ENCODE peak calls at places on chromosomes 4 and X, in nine cellular contexts. S is brain microvascular endothelial cell; A is mammary epithelial cell; H is neuronal stem cell; I is CD8-positive, alpha-beta memory T cell; P is cardiac fibroblast; U is CD4-positive, CD25-positive, alpha-beta regulatory T cell; G is dorsolateral prefrontal cortex; M is H7. T is an unnamed sample.

GRCh38 chr4:158032733-158033415 is 140.0 kb downstream of the GASK1B start:
- DNase-seq in S (no peak), A (no peak), H (no peak), I (no peak), P (no peak), U (no peak), G (no peak), M (no peak), T (no peak)

GRCh38 chr4:4651811-4652609 is 110.2 kb upstream of the STX18 start:
- DNase-seq in S (no peak), A (no peak), H (no peak), I (no peak), P (no peak), U (no peak), G (no peak), M (peak), T (no peak)

GRCh38 chr4:128349921-128350320 is 62.3 kb upstream of the PGRMC2 start:
- DNase-seq in S (peak), A (no peak), H (no peak), I (no peak), P (peak), U (no peak), G (no peak), M (no peak), T (peak)

GRCh38 chrX:53000447-53001208 is 42.3 kb upstream of the FAM156A start:
- DNase-seq in S (no peak), A (no peak), H (no peak), I (no peak), P (peak), U (peak), G (no peak), M (no peak), T (no peak)

GRCh38 chr4:26891867-26892266 is 31.2 kb downstream of the STIM2 start:
- DNase-seq in S (no peak), A (no peak), H (no peak), I (no peak), P (no peak), U (no peak), G (no peak), M (no peak), T (no peak)

GRCh38 chr4:94338681-94339351 is 3.8 kb downstream of the HPGDS start:
- DNase-seq in S (no peak), A (no peak), H (no peak), I (no peak), P (no peak), U (peak), G (no peak), M (no peak), T (no peak)

GRCh38 chr4:24970191-24970590 is 57.3 kb upstream of the CCDC149 start:
- DNase-seq in S (no peak), A (no peak), H (no peak), I (no peak), P (no peak), U (no peak), G (no peak), M (no peak), T (no peak)

GRCh38 chr4:32748498-32748897 is 2028.3 kb downstream of the PCDH7 start:
- DNase-seq in S (no peak), A (no peak), H (no peak), I (no peak), P (no peak), U (no peak), G (no peak), M (no peak), T (no peak)

GRCh38 chr4:53205970-53206369 is 159.9 kb downstream of the SCFD2 start:
- DNase-seq in S (no peak), A (no peak), H (no peak), I (no peak), P (peak), U (no peak), G (no peak), M (no peak), T (no peak)

GRCh38 chr4:2076908-2077534 is 17.9 kb downstream of the NAT8L start:
- DNase-seq in S (no peak), A (no peak), H (no peak), I (no peak), P (no peak), U (no peak), G (peak), M (peak), T (no peak)

GRCh38 chr4:142840516-142841123 is 5.5 kb downstream of the INPP4B start:
- DNase-seq in S (peak), A (no peak), H (no peak), I (peak), P (peak), U (peak), G (no peak), M (no peak), T (no peak)

GRCh38 chr4:7839856-7840255 is 99.8 kb downstream of the AFAP1 start:
- DNase-seq in S (no peak), A (no peak), H (no peak), I (no peak), P (peak), U (no peak), G (no peak), M (no peak), T (no peak)

GRCh38 chr4:36039031-36039430 is 205.3 kb downstream of the ARAP2 start:
- DNase-seq in S (no peak), A (no peak), H (no peak), I (no peak), P (no peak), U (peak), G (no peak), M (peak), T (no peak)

GRCh38 chrX:31279359-31279758 is 207.5 kb upstream of the FTHL17 start:
- DNase-seq in S (peak), A (peak), H (no peak), I (no peak), P (peak), U (no peak), G (no peak), M (no peak), T (peak)

GRCh38 chrX:1084689-1085088 is 127.8 kb downstream of the CRLF2 start:
- DNase-seq in S (no peak), A (no peak), H (no peak), I (no peak), P (no peak), U (no peak), G (no peak), M (no peak), T (no peak)

GRCh38 chr4:102623622-102624021 is 122.5 kb downstream of the NFKB1 start:
- DNase-seq in S (peak), A (no peak), H (no peak), I (no peak), P (peak), U (no peak), G (no peak), M (peak), T (no peak)

GRCh38 chr4:102620697-102621497 is 119.7 kb downstream of the NFKB1 start:
- DNase-seq in S (peak), A (peak), H (peak), I (no peak), P (peak), U (peak), G (peak), M (peak), T (no peak)

GRCh38 chr4:102629686-102630085 is 128.5 kb downstream of the NFKB1 start:
- DNase-seq in S (no peak), A (no peak), H (no peak), I (no peak), P (no peak), U (no peak), G (no peak), M (no peak), T (no peak)

GRCh38 chr4:102627831-102628523 is 126.8 kb downstream of the NFKB1 start:
- DNase-seq in S (peak), A (peak), H (no peak), I (no peak), P (peak), U (no peak), G (no peak), M (no peak), T (no peak)

DNA sequence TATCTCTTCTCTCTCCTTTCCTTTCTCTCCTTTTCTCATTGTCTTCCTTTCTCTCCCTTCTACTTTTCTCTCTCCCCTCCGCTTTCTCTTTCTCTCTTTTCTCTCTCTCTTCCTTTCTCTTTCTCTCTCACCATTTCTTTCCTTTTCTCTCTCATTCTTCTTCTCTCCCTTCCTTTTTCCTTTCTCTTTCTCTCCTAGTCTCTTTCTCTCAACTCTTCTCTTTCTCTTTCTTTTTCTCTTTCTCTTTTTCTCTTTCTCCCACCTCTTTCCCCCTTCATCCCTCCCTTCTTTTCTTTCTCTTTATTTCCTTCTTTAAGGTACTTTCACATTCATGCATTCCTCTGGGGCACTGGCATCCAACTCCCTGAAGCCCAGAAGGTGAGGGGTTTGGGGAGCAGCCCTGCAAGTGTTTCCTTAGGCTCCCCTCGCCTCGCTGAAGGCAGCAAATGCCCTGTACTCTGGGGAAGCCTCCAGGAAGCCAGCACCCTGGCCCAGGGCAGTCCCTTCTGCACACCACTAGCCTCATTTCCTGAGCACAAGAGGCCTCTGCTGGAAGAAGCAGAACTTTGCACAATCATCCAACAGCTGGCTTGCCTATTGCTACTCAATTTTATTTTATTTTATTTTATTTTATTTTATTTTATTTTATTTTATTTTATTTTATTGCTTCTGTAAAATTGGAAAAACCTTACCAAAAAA is 124.2 kb downstream of the NFKB1 start:
- DNase-seq in S (no peak), A (peak), H (no peak), I (peak), P (peak), U (peak), G (no peak), M (peak), T (no peak)
- H3K4me3 ChIP-seq in S (no peak), A (no peak), H (no peak), I (peak), P (no peak), U (peak), G (no peak), M (no peak), T (no peak)

GRCh38 chr4:99468891-99469290 is 33.7 kb upstream of the ADH7 start:
- DNase-seq in S (no peak), A (no peak), H (no peak), I (no peak), P (no peak), U (no peak), G (no peak), M (no peak), T (no peak)
- H3K4me3 ChIP-seq in S (no peak), A (no peak), H (no peak), I (no peak), P (no peak), U (no peak), G (no peak), M (no peak), T (no peak)

DNA sequence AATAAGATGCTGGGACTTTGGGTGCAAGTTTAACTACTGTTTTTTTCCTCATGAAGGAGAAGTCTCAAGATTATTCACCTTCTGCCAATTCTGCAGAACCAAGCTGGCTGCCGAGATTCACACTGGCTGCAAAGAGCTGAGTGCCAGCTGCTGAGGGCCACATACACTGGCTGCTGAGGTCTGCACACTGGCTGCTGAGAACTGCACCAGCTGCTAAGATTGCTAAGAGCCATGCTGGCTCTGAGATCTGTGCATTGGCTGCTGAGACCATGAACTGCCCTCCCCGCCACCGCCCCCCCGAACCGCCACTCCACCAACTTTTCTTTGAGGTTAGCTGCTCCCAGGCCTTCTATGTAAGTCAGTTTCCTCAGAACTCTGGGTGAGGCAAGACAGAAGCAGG is 330.3 kb downstream of the CBLL2 start:
- DNase-seq in S (no peak), A (no peak), H (no peak), I (no peak), P (no peak), U (no peak), G (no peak), M (no peak), T (no peak)
- H3K4me3 ChIP-seq in S (no peak), A (no peak), H (no peak), I (no peak), P (no peak), U (no peak), G (no peak), M (no peak), T (no peak)

GRCh38 chrX:106177982-106178321 is 9.8 kb downstream of the PWWP3B start:
- DNase-seq in S (no peak), A (no peak), H (no peak), I (no peak), P (no peak), U (no peak), G (no peak), M (no peak), T (no peak)
- H3K4me3 ChIP-seq in S (no peak), A (no peak), H (no peak), I (no peak), P (no peak), U (no peak), G (peak), M (no peak), T (peak)

GRCh38 chr4:52054254-52054653 is 3.1 kb downstream of the SPATA18 start:
- DNase-seq in S (no peak), A (no peak), H (no peak), I (no peak), P (no peak), U (no peak), G (no peak), M (no peak), T (no peak)

GRCh38 chr4:52052475-52052780 is 1.3 kb downstream of the SPATA18 start:
- DNase-seq in S (no peak), A (peak), H (no peak), I (no peak), P (peak), U (no peak), G (peak), M (peak), T (no peak)

GRCh38 chr4:52051213-52051614 is at the start of gene SPATA18:
- DNase-seq in S (no peak), A (peak), H (no peak), I (no peak), P (peak), U (no peak), G (no peak), M (peak), T (no peak)

GRCh38 chr4:52057196-52057595 is 6.1 kb downstream of the SPATA18 start:
- DNase-seq in S (no peak), A (peak), H (no peak), I (no peak), P (no peak), U (no peak), G (no peak), M (no peak), T (no peak)

DNA sequence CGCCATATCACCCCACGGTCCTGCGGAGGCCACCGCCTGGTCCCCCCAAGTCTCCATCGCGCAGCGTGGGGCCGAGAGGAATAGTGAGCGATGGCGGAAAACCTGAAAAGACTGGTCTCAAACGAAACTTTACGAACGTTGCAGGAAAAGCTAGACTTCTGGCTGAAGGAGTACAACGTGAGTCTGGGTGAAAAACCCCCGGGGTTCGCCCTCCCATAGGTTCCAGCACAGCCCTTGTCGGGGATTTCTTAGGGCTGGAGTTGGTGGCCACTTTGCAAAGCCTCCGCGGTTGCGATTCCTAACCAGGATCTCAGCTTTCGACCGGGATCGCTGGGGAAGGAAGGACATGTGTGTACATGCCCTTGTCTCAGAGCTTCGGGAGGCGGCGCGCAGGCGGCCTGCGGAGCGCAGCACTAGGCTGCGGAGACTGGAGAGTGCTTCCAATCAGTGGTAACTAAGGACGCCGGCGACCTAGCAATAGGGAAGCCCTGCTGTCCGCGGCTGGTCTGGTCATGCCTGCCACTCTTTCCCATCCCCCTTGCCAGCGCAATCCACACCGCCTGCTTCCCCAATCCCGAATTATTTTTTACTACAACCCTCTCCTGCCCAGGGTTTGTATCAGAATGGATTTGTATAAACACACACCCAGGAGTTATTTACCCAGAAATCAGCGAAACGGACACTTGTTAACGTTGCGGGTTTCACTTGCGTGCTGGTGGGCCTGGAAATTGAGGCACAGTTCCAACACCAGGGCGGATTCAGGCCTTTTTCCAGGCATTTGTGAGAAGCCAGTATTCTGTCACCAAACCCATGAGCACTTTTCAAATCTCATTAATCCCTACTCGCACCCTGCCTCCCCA is 741 bp downstream of the SPATA18 start:
- DNase-seq in S (peak), A (peak), H (peak), I (no peak), P (peak), U (no peak), G (peak), M (peak), T (peak)
- H3K4me3 ChIP-seq in S (peak), A (peak), H (peak), I (no peak), P (peak), U (no peak), G (peak), M (peak), T (peak)

DNA sequence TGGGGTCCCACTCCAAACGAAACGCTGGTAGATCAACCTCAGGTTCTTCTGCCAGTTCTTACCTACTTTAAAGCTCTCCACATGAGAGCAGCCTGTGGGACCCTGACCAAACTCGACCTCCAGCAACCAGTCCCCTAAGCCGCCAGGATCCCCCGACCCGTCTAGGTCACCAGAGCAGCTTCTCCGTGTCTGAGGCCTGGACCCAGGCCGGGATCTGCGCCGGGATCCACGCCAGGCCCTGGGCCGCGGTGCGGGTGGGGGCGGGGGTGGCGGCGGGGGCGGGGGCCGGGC is 1.4 kb downstream of the USP51 start:
- DNase-seq in S (no peak), A (no peak), H (peak), I (no peak), P (no peak), U (no peak), G (no peak), M (no peak), T (no peak)
- H3K4me3 ChIP-seq in S (peak), A (no peak), H (no peak), I (no peak), P (peak), U (peak), G (peak), M (peak), T (peak)

DNA sequence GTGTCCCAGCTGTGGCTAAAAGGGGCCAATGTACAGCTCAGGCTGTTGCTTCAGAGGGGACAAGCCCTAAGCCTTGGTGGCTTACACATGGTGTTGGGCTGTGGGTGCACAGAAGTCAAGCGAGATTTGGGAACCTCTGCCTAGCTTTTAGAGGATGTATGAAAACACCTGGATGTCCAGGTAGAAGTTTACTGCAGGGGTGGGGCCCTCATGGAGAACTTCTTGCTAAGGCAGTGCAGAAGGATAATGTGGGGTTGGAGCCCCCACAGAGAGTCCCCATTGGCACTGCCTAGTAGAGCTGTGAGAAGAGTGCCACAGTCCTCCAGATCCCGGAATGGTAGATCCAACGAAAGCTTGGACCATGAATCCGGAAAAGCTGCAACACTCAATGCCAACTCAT is 40.5 kb downstream of the UBA6 start:
- DNase-seq in S (no peak), A (no peak), H (no peak), I (no peak), P (no peak), U (no peak), G (no peak), M (no peak), T (no peak)
- H3K4me3 ChIP-seq in S (no peak), A (no peak), H (no peak), I (no peak), P (no peak), U (no peak), G (no peak), M (no peak), T (no peak)

DNA sequence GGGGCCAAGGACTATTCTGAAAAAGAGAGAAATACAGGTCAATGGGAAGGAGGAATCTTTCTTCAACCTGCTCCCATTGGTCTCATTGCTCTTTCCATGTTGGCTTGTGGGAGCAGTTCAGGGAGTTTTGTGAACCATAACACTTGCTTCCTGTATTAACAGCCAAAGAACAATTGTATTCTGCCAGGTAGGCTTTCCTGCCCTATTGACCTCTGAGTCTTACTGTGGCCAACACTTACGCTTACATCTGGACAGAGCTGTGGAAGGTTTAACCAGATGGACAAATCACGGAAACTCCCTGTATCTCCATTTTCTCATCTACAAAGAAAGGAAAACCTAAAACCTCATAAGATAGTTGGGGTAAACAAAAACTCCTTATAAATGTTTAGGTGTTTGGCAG is 30.7 kb downstream of the MID1IP1 start:
- DNase-seq in S (no peak), A (no peak), H (no peak), I (no peak), P (no peak), U (no peak), G (no peak), M (no peak), T (no peak)
- H3K4me3 ChIP-seq in S (no peak), A (no peak), H (no peak), I (no peak), P (no peak), U (no peak), G (no peak), M (no peak), T (no peak)

GRCh38 chrX:44310227-44310626 is 33.2 kb downstream of the EFHC2 start:
- DNase-seq in S (no peak), A (no peak), H (no peak), I (no peak), P (no peak), U (no peak), G (no peak), M (no peak), T (no peak)

GRCh38 chrX:44317196-44317595 is 26.3 kb downstream of the EFHC2 start:
- DNase-seq in S (no peak), A (no peak), H (no peak), I (no peak), P (no peak), U (no peak), G (no peak), M (no peak), T (no peak)

GRCh38 chrX:44314855-44315254 is 28.6 kb downstream of the EFHC2 start:
- DNase-seq in S (no peak), A (no peak), H (no peak), I (no peak), P (no peak), U (no peak), G (no peak), M (no peak), T (no peak)

GRCh38 chrX:44312421-44312820 is 31.1 kb downstream of the EFHC2 start:
- DNase-seq in S (no peak), A (no peak), H (no peak), I (no peak), P (no peak), U (no peak), G (no peak), M (no peak), T (no peak)

GRCh38 chrX:44314259-44314734 is 29.2 kb downstream of the EFHC2 start:
- DNase-seq in S (peak), A (peak), H (no peak), I (no peak), P (peak), U (no peak), G (no peak), M (peak), T (peak)
- H3K4me3 ChIP-seq in S (no peak), A (no peak), H (no peak), I (no peak), P (no peak), U (no peak), G (no peak), M (no peak), T (no peak)

T was measured in skeletal muscle cell.